ENCODE peak calls at places on chromosomes 2 and 18, in ten cellular contexts. Z is mammary epithelial cell, L is AG04450, X is Caco-2, J is uterus, S is K562, T is kidney epithelial cell, E is stomach, I is upper lobe of left lung, D is AG09309. G is an unnamed sample.

GRCh38 chr2:190849774-190850173 is 30.8 kb upstream of the GLS start:
- DNase-seq in Z (peak), L (no peak), X (no peak), J (no peak), S (no peak), T (no peak), E (no peak), I (no peak), D (no peak), G (no peak)

GRCh38 chr2:30113617-30114293 is 33.1 kb upstream of the YPEL5 start:
- DNase-seq in Z (peak), L (peak), X (no peak), J (no peak), S (no peak), T (peak), E (no peak), I (no peak), D (peak), G (no peak)

GRCh38 chr2:155980941-155981561 is 351.5 kb downstream of the NR4A2 start:
- DNase-seq in Z (no peak), L (no peak), X (no peak), J (no peak), S (no peak), T (no peak), E (no peak), I (no peak), D (no peak), G (no peak)

GRCh38 chr18:7517852-7518251 is 49.3 kb upstream of the PTPRM start:
- DNase-seq in Z (no peak), L (no peak), X (no peak), J (no peak), S (no peak), T (no peak), E (no peak), I (no peak), D (no peak), G (no peak)

GRCh38 chr2:182463760-182464159 is 36.9 kb upstream of the PDE1A start:
- DNase-seq in Z (no peak), L (no peak), X (no peak), J (no peak), S (no peak), T (no peak), E (no peak), I (no peak), D (no peak), G (no peak)

GRCh38 chr2:134389331-134389835 is 135.5 kb downstream of the MGAT5 start:
- DNase-seq in Z (no peak), L (no peak), X (no peak), J (no peak), S (no peak), T (no peak), E (no peak), I (no peak), D (no peak), G (no peak)

GRCh38 chr18:50973367-50974126 is 5.7 kb downstream of the ELAC1 start:
- DNase-seq in Z (peak), L (no peak), X (no peak), J (no peak), S (no peak), T (no peak), E (no peak), I (peak), D (no peak), G (no peak)

GRCh38 chr2:19868705-19869550 is 32.9 kb downstream of the TTC32 start:
- DNase-seq in Z (no peak), L (no peak), X (peak), J (peak), S (peak), T (no peak), E (peak), I (peak), D (no peak), G (peak)

GRCh38 chr2:38245114-38245641 is 131.9 kb downstream of the ATL2 start:
- DNase-seq in Z (peak), L (no peak), X (no peak), J (no peak), S (no peak), T (peak), E (no peak), I (peak), D (no peak), G (no peak)

GRCh38 chr2:147331790-147332419 is 512.9 kb upstream of the ACVR2A start:
- DNase-seq in Z (peak), L (no peak), X (peak), J (no peak), S (no peak), T (peak), E (peak), I (peak), D (no peak), G (no peak)

GRCh38 chr2:56185582-56186046 is 1.8 kb downstream of the CCDC85A start:
- DNase-seq in Z (peak), L (no peak), X (peak), J (peak), S (no peak), T (no peak), E (no peak), I (peak), D (no peak), G (no peak)

GRCh38 chr2:171049691-171050090 is 111.0 kb downstream of the TLK1 start:
- DNase-seq in Z (no peak), L (no peak), X (no peak), J (no peak), S (no peak), T (no peak), E (no peak), I (no peak), D (no peak), G (no peak)

GRCh38 chr2:50791271-50791670 is 240.7 kb downstream of the NRXN1 start:
- DNase-seq in Z (no peak), L (no peak), X (no peak), J (no peak), S (no peak), T (no peak), E (no peak), I (no peak), D (no peak), G (no peak)

GRCh38 chr2:179974743-179975142 is 32.4 kb downstream of the CWC22 start:
- DNase-seq in Z (peak), L (no peak), X (no peak), J (no peak), S (no peak), T (no peak), E (no peak), I (no peak), D (no peak), G (no peak)

GRCh38 chr2:120735750-120736170 is at the start of gene GLI2:
- DNase-seq in Z (peak), L (peak), X (peak), J (peak), S (peak), T (peak), E (peak), I (peak), D (peak), G (no peak)

GRCh38 chr2:25294573-25295462 is 46.9 kb downstream of the DNMT3A start:
- DNase-seq in Z (peak), L (no peak), X (no peak), J (peak), S (no peak), T (no peak), E (peak), I (peak), D (no peak), G (peak)

GRCh38 chr2:60215295-60215990 is 338.0 kb downstream of the BCL11A start:
- DNase-seq in Z (no peak), L (no peak), X (no peak), J (no peak), S (no peak), T (no peak), E (no peak), I (no peak), D (no peak), G (no peak)

GRCh38 chr2:120442923-120443571 is 97.1 kb downstream of the INHBB start:
- DNase-seq in Z (no peak), L (no peak), X (peak), J (no peak), S (peak), T (no peak), E (peak), I (peak), D (no peak), G (no peak)

GRCh38 chr2:142582317-142582716 is 295.1 kb upstream of the KYNU start:
- DNase-seq in Z (no peak), L (no peak), X (no peak), J (no peak), S (no peak), T (no peak), E (no peak), I (no peak), D (no peak), G (no peak)

GRCh38 chr18:58578321-58578720 is 50.6 kb downstream of the ALPK2 start:
- DNase-seq in Z (no peak), L (no peak), X (no peak), J (no peak), S (no peak), T (no peak), E (no peak), I (no peak), D (no peak), G (no peak)

GRCh38 chr2:221443631-221444030 is 128.5 kb downstream of the EPHA4 start:
- DNase-seq in Z (no peak), L (no peak), X (no peak), J (no peak), S (no peak), T (no peak), E (no peak), I (no peak), D (no peak), G (no peak)

GRCh38 chr2:134431837-134432437 is 178.1 kb downstream of the MGAT5 start:
- DNase-seq in Z (peak), L (no peak), X (no peak), J (no peak), S (no peak), T (no peak), E (no peak), I (no peak), D (no peak), G (no peak)

GRCh38 chr2:206993964-206994363 is 54.6 kb downstream of the CPO start:
- DNase-seq in Z (no peak), L (no peak), X (no peak), J (no peak), S (no peak), T (no peak), E (no peak), I (peak), D (no peak), G (no peak)

GRCh38 chr2:219782999-219783398 is 155.6 kb downstream of the SLC4A3 start:
- DNase-seq in Z (no peak), L (no peak), X (no peak), J (no peak), S (no peak), T (no peak), E (no peak), I (no peak), D (no peak), G (no peak)

GRCh38 chr2:73212448-73213176 is 1.4 kb upstream of the SMYD5 start:
- DNase-seq in Z (peak), L (peak), X (peak), J (peak), S (peak), T (no peak), E (peak), I (peak), D (peak), G (peak)

GRCh38 chr2:217054791-217055190 is 194.9 kb upstream of the TNP1 start:
- DNase-seq in Z (no peak), L (no peak), X (no peak), J (no peak), S (no peak), T (peak), E (no peak), I (no peak), D (no peak), G (no peak)

GRCh38 chr2:69789129-69789528 is 40.3 kb upstream of the GMCL1 start:
- DNase-seq in Z (no peak), L (peak), X (peak), J (peak), S (no peak), T (peak), E (no peak), I (no peak), D (peak), G (no peak)

GRCh38 chr18:2083691-2084090 is 487.6 kb downstream of the METTL4 start:
- DNase-seq in Z (peak), L (no peak), X (peak), J (no peak), S (no peak), T (no peak), E (no peak), I (no peak), D (no peak), G (no peak)

GRCh38 chr2:71929482-71929772 is 218.2 kb downstream of the CYP26B1 start:
- DNase-seq in Z (no peak), L (no peak), X (no peak), J (no peak), S (no peak), T (no peak), E (no peak), I (no peak), D (no peak), G (no peak)

GRCh38 chr2:207844648-207845047 is 74.9 kb upstream of the FZD5 start:
- DNase-seq in Z (no peak), L (no peak), X (no peak), J (no peak), S (no peak), T (no peak), E (no peak), I (no peak), D (no peak), G (no peak)

GRCh38 chr18:76955529-76956170 is 133.3 kb downstream of the ZNF236 start:
- DNase-seq in Z (no peak), L (no peak), X (no peak), J (no peak), S (no peak), T (no peak), E (peak), I (peak), D (no peak), G (no peak)

GRCh38 chr2:9824441-9824840 is 18.8 kb upstream of the TAF1B start:
- DNase-seq in Z (no peak), L (no peak), X (no peak), J (no peak), S (no peak), T (no peak), E (no peak), I (no peak), D (no peak), G (no peak)

GRCh38 chr2:241009191-241009590 is 10.8 kb downstream of the SNED1 start:
- DNase-seq in Z (no peak), L (no peak), X (no peak), J (no peak), S (no peak), T (no peak), E (no peak), I (peak), D (no peak), G (no peak)

GRCh38 chr2:881204-881918 is 69.3 kb upstream of the SNTG2 start:
- DNase-seq in Z (no peak), L (no peak), X (no peak), J (no peak), S (no peak), T (no peak), E (no peak), I (no peak), D (no peak), G (no peak)

GRCh38 chr2:109530712-109531111 is 83.1 kb downstream of the SEPTIN10 start:
- DNase-seq in Z (no peak), L (no peak), X (peak), J (no peak), S (no peak), T (no peak), E (no peak), I (peak), D (no peak), G (no peak)

GRCh38 chr2:83106853-83107252 is 1352.2 kb downstream of the SUCLG1 start:
- DNase-seq in Z (no peak), L (no peak), X (no peak), J (no peak), S (no peak), T (no peak), E (no peak), I (no peak), D (no peak), G (no peak)
- TF ChIP-seq CTCF in Z (no peak), L (no peak), X (no peak), J (no peak), S (no peak), T (no peak), E (no peak), I (no peak), D (no peak), G (no peak)

DNA sequence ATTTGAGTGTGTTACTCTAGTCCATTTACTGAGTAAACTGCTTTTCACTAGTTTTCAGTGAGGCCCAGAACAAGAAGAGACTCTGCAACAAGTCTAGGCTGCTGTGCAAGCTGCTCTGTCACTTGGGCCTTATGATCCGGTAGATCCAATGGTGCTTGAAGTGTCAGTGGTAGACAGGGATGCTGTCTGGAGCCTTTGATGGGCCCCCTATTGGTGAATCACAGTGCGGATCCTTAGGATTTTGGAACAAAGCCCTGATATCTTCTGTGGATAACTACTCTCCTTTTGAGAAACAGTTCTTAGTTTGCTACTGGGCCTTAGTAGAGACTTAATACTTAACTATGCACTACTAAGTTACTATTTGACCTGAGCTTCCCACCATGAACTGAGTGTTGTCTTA is 150.2 kb downstream of the TMEFF2 start:
- DNase-seq in Z (no peak), L (no peak), X (no peak), J (no peak), S (no peak), T (no peak), E (no peak), I (no peak), D (no peak), G (no peak)
- TF ChIP-seq CTCF in Z (no peak), L (no peak), X (peak), J (no peak), S (no peak), T (no peak), E (no peak), I (no peak), D (no peak), G (no peak)

GRCh38 chr2:18262601-18263000 is 297.9 kb downstream of the RDH14 start:
- DNase-seq in Z (no peak), L (no peak), X (no peak), J (no peak), S (no peak), T (no peak), E (no peak), I (no peak), D (no peak), G (no peak)
- TF ChIP-seq CTCF in Z (no peak), L (no peak), X (no peak), J (no peak), S (no peak), T (no peak), E (no peak), I (no peak), D (no peak), G (no peak)

GRCh38 chr18:35837922-35838496 is 134.5 kb upstream of the RMP24 start:
- DNase-seq in Z (no peak), L (no peak), X (no peak), J (no peak), S (no peak), T (no peak), E (no peak), I (no peak), D (no peak), G (no peak)
- TF ChIP-seq CTCF in Z (no peak), L (no peak), X (no peak), J (no peak), S (peak), T (no peak), E (no peak), I (no peak), D (no peak), G (no peak)

DNA sequence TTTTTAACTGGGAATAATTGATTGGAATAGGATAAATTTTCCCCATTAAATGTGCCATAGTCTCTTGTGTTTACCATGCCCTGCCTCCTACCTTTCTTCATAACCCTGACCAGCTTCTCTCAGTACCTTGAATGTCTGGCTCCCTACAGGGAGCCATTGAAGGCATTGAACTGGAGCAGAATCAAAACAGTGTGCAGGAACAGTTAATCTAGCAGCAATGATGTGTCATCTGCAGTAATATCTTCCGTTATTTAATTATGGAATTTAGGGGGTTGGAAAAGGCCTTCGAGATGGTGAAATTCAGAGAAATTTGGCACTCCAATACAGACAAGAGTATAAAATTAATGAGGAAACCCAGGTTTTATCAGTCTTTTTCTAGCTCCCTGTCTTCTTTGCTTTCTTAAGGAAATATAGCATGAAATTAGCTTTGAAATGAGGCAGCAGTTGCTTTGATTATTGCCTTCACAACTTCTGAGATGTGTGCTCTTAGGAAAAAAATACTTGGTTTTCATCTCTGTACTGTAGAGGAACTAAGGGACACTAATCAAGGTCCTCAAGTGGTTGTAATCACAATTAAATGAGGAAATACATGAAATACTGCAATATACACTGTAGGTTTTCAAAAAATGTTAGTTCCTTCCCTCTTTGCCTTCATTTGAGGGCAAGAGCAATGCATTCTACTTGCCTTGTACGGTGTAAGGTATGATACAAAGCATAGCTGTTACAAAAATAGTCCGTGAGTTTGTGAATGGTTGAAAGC is 369.0 kb downstream of the SETBP1 start:
- DNase-seq in Z (no peak), L (no peak), X (no peak), J (no peak), S (no peak), T (no peak), E (no peak), I (no peak), D (no peak), G (no peak)
- TF ChIP-seq CTCF in Z (no peak), L (no peak), X (no peak), J (no peak), S (no peak), T (no peak), E (no peak), I (no peak), D (no peak), G (no peak)

GRCh38 chr2:118237451-118237850 is 149.2 kb downstream of the INSIG2 start:
- DNase-seq in Z (no peak), L (no peak), X (no peak), J (no peak), S (no peak), T (no peak), E (no peak), I (no peak), D (no peak), G (no peak)
- TF ChIP-seq CTCF in Z (no peak), L (no peak), X (no peak), J (no peak), S (no peak), T (no peak), E (no peak), I (no peak), D (no peak), G (no peak)

DNA sequence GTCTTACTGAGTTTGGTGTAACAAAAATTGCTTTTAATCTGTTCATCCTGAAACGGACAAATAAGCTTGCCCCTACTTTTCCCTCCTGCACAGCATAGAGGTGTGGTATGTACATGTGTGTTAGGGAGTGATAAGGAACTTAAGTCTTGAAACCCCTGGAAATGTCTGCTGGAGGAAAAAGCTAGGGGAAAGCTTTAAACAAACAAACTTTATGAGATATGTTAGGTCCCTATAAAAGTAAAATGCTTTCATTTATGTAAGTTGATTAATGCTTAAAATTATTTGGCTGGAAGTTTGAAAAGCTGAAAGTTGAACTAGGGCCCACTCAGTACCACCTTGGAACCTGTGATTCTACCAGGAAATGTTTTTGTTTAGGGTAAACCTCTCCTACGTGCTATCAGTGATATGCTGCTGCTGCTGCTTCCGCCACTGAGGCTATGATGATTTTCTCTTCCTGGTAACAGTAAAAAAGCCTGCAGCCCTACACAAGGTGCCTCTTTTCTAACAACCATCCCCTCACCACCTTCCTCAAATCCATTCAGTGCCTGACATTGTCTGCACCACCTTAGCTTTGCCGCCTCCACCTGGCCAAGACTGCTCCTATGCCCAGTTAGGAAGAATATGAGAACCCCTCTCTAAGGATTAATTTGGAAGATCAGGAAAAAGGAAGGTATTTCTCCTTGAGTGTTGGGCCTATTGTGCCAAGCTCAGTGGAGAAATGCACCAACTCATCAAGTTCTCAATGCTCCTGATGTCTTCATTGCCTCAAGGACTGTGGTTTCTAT is 2.5 kb upstream of the YES1 start:
- DNase-seq in Z (no peak), L (no peak), X (no peak), J (no peak), S (peak), T (no peak), E (no peak), I (no peak), D (no peak), G (no peak)
- TF ChIP-seq CTCF in Z (no peak), L (no peak), X (no peak), J (no peak), S (no peak), T (no peak), E (no peak), I (no peak), D (no peak), G (no peak)

G was measured in CD14-positive monocyte.